ENCODE peak calls at places on chromosomes 4 and X, in eight cellular contexts. One of them, this sample, is unnamed.

GRCh38 chrX:32530802-32531403 is 680.4 kb downstream of the DMD start:
- DNase-seq in small intestine: peak; percentile 14
- DNase-seq in COR-L47: peak; percentile 57
- DNase-seq in amniotic stem cell: peak; percentile 21
- DNase-seq in AG04450: peak; percentile 1
- DNase-seq in hippocampal formation: no peak
- DNase-seq in HS-5: peak; percentile 2
- DNase-seq in activated CD8-positive, alpha-beta T cell treated with anti-CD3 and anti-CD28 coated beads, Interleukin-2, amount 10 ng/mL, durations not matched to agents 7 days and 5 days: peak; percentile 28
- DNase-seq in this sample: no peak

GRCh38 chr4:126395661-126396060 is 1080.9 kb downstream of the FAT4 start:
- DNase-seq in small intestine: no peak
- DNase-seq in COR-L47: no peak
- DNase-seq in amniotic stem cell: no peak
- DNase-seq in AG04450: no peak
- DNase-seq in hippocampal formation: no peak
- DNase-seq in HS-5: no peak
- DNase-seq in activated CD8-positive, alpha-beta T cell treated with anti-CD3 and anti-CD28 coated beads, Interleukin-2, amount 10 ng/mL, durations not matched to agents 7 days and 5 days: no peak
- DNase-seq in this sample: no peak

GRCh38 chrX:19127649-19128168 is 5.4 kb upstream of the ADGRG2 start:
- DNase-seq in small intestine: no peak
- DNase-seq in COR-L47: no peak
- DNase-seq in amniotic stem cell: no peak
- DNase-seq in AG04450: no peak
- DNase-seq in hippocampal formation: no peak
- DNase-seq in HS-5: no peak
- DNase-seq in activated CD8-positive, alpha-beta T cell treated with anti-CD3 and anti-CD28 coated beads, Interleukin-2, amount 10 ng/mL, durations not matched to agents 7 days and 5 days: no peak
- DNase-seq in this sample: no peak

GRCh38 chrX:48940404-48940955 is 16.9 kb downstream of the OTUD5 start:
- DNase-seq in small intestine: no peak
- DNase-seq in COR-L47: no peak
- DNase-seq in amniotic stem cell: no peak
- DNase-seq in AG04450: no peak
- DNase-seq in hippocampal formation: no peak
- DNase-seq in HS-5: no peak
- DNase-seq in activated CD8-positive, alpha-beta T cell treated with anti-CD3 and anti-CD28 coated beads, Interleukin-2, amount 10 ng/mL, durations not matched to agents 7 days and 5 days: peak; percentile 29
- DNase-seq in this sample: no peak

GRCh38 chr4:87839309-87839946 is 6.7 kb downstream of the MEPE start:
- DNase-seq in small intestine: peak; percentile 14
- DNase-seq in COR-L47: peak; percentile 13
- DNase-seq in amniotic stem cell: no peak
- DNase-seq in AG04450: peak; percentile 11
- DNase-seq in hippocampal formation: peak; percentile 18
- DNase-seq in HS-5: no peak
- DNase-seq in activated CD8-positive, alpha-beta T cell treated with anti-CD3 and anti-CD28 coated beads, Interleukin-2, amount 10 ng/mL, durations not matched to agents 7 days and 5 days: no peak
- DNase-seq in this sample: peak; percentile 73

GRCh38 chrX:48475295-48475694 is 704 bp upstream of the FTSJ1 start:
- DNase-seq in small intestine: peak; percentile 27
- DNase-seq in COR-L47: no peak
- DNase-seq in amniotic stem cell: no peak
- DNase-seq in AG04450: no peak
- DNase-seq in hippocampal formation: no peak
- DNase-seq in HS-5: no peak
- DNase-seq in activated CD8-positive, alpha-beta T cell treated with anti-CD3 and anti-CD28 coated beads, Interleukin-2, amount 10 ng/mL, durations not matched to agents 7 days and 5 days: no peak
- DNase-seq in this sample: no peak

GRCh38 chrX:108945883-108946523 is 209.6 kb upstream of the IRS4 start:
- DNase-seq in small intestine: no peak
- DNase-seq in COR-L47: no peak
- DNase-seq in amniotic stem cell: no peak
- DNase-seq in AG04450: no peak
- DNase-seq in hippocampal formation: no peak
- DNase-seq in HS-5: no peak
- DNase-seq in activated CD8-positive, alpha-beta T cell treated with anti-CD3 and anti-CD28 coated beads, Interleukin-2, amount 10 ng/mL, durations not matched to agents 7 days and 5 days: no peak
- DNase-seq in this sample: no peak

GRCh38 chr4:84378277-84378838 is 120.7 kb downstream of the NKX6-1 start:
- DNase-seq in small intestine: no peak
- DNase-seq in COR-L47: no peak
- DNase-seq in amniotic stem cell: no peak
- DNase-seq in AG04450: no peak
- DNase-seq in hippocampal formation: no peak
- DNase-seq in HS-5: no peak
- DNase-seq in activated CD8-positive, alpha-beta T cell treated with anti-CD3 and anti-CD28 coated beads, Interleukin-2, amount 10 ng/mL, durations not matched to agents 7 days and 5 days: no peak
- DNase-seq in this sample: no peak

GRCh38 chr4:183099537-183100297 is 660 bp downstream of the WWC2 start:
- DNase-seq in small intestine: no peak
- DNase-seq in COR-L47: peak; percentile 18
- DNase-seq in amniotic stem cell: no peak
- DNase-seq in AG04450: no peak
- DNase-seq in hippocampal formation: no peak
- DNase-seq in HS-5: no peak
- DNase-seq in activated CD8-positive, alpha-beta T cell treated with anti-CD3 and anti-CD28 coated beads, Interleukin-2, amount 10 ng/mL, durations not matched to agents 7 days and 5 days: no peak
- DNase-seq in this sample: peak; percentile 80

GRCh38 chr4:117135634-117136354 is 50.4 kb upstream of the TRAM1L1 start:
- DNase-seq in small intestine: no peak
- DNase-seq in COR-L47: no peak
- DNase-seq in amniotic stem cell: no peak
- DNase-seq in AG04450: no peak
- DNase-seq in hippocampal formation: no peak
- DNase-seq in HS-5: no peak
- DNase-seq in activated CD8-positive, alpha-beta T cell treated with anti-CD3 and anti-CD28 coated beads, Interleukin-2, amount 10 ng/mL, durations not matched to agents 7 days and 5 days: no peak
- DNase-seq in this sample: no peak

GRCh38 chr4:110787109-110787508 is 164.2 kb upstream of the PITX2 start:
- DNase-seq in small intestine: no peak
- DNase-seq in COR-L47: no peak
- DNase-seq in amniotic stem cell: no peak
- DNase-seq in AG04450: no peak
- DNase-seq in hippocampal formation: no peak
- DNase-seq in HS-5: no peak
- DNase-seq in activated CD8-positive, alpha-beta T cell treated with anti-CD3 and anti-CD28 coated beads, Interleukin-2, amount 10 ng/mL, durations not matched to agents 7 days and 5 days: no peak
- DNase-seq in this sample: no peak

GRCh38 chr4:120000591-120001296 is 65.9 kb downstream of the MAD2L1 start:
- DNase-seq in small intestine: peak; percentile 19
- DNase-seq in COR-L47: no peak
- DNase-seq in amniotic stem cell: no peak
- DNase-seq in AG04450: no peak
- DNase-seq in hippocampal formation: no peak
- DNase-seq in HS-5: no peak
- DNase-seq in activated CD8-positive, alpha-beta T cell treated with anti-CD3 and anti-CD28 coated beads, Interleukin-2, amount 10 ng/mL, durations not matched to agents 7 days and 5 days: no peak
- DNase-seq in this sample: no peak

GRCh38 chr4:155855897-155856296 is 10.2 kb downstream of the ASIC5 start:
- DNase-seq in small intestine: no peak
- DNase-seq in COR-L47: no peak
- DNase-seq in amniotic stem cell: no peak
- DNase-seq in AG04450: no peak
- DNase-seq in hippocampal formation: no peak
- DNase-seq in HS-5: no peak
- DNase-seq in activated CD8-positive, alpha-beta T cell treated with anti-CD3 and anti-CD28 coated beads, Interleukin-2, amount 10 ng/mL, durations not matched to agents 7 days and 5 days: no peak
- DNase-seq in this sample: no peak

GRCh38 chr4:124290678-124291077 is 421.9 kb downstream of the ANKRD50 start:
- DNase-seq in small intestine: no peak
- DNase-seq in COR-L47: no peak
- DNase-seq in amniotic stem cell: no peak
- DNase-seq in AG04450: no peak
- DNase-seq in hippocampal formation: no peak
- DNase-seq in HS-5: no peak
- DNase-seq in activated CD8-positive, alpha-beta T cell treated with anti-CD3 and anti-CD28 coated beads, Interleukin-2, amount 10 ng/mL, durations not matched to agents 7 days and 5 days: no peak
- DNase-seq in this sample: no peak

GRCh38 chr4:138513535-138513934 is 271.4 kb upstream of the SLC7A11 start:
- DNase-seq in small intestine: no peak
- DNase-seq in COR-L47: no peak
- DNase-seq in amniotic stem cell: no peak
- DNase-seq in AG04450: no peak
- DNase-seq in hippocampal formation: no peak
- DNase-seq in HS-5: no peak
- DNase-seq in activated CD8-positive, alpha-beta T cell treated with anti-CD3 and anti-CD28 coated beads, Interleukin-2, amount 10 ng/mL, durations not matched to agents 7 days and 5 days: no peak
- DNase-seq in this sample: no peak

GRCh38 chr4:152981842-152982241 is 45.7 kb downstream of the FHDC1 start:
- DNase-seq in small intestine: peak; percentile 37
- DNase-seq in COR-L47: no peak
- DNase-seq in amniotic stem cell: no peak
- DNase-seq in AG04450: no peak
- DNase-seq in hippocampal formation: no peak
- DNase-seq in HS-5: no peak
- DNase-seq in activated CD8-positive, alpha-beta T cell treated with anti-CD3 and anti-CD28 coated beads, Interleukin-2, amount 10 ng/mL, durations not matched to agents 7 days and 5 days: no peak
- DNase-seq in this sample: no peak

GRCh38 chr4:55545681-55546632 is 752 bp downstream of the CLOCK start:
- DNase-seq in small intestine: peak; percentile 78
- DNase-seq in COR-L47: peak; percentile 84
- DNase-seq in amniotic stem cell: peak; percentile 47
- DNase-seq in AG04450: no peak
- DNase-seq in hippocampal formation: peak; percentile 76
- DNase-seq in HS-5: no peak
- DNase-seq in activated CD8-positive, alpha-beta T cell treated with anti-CD3 and anti-CD28 coated beads, Interleukin-2, amount 10 ng/mL, durations not matched to agents 7 days and 5 days: peak; percentile 63
- DNase-seq in this sample: peak; percentile 91

GRCh38 chr4:92121099-92121498 is 182.7 kb upstream of the GRID2 start:
- DNase-seq in small intestine: no peak
- DNase-seq in COR-L47: no peak
- DNase-seq in amniotic stem cell: no peak
- DNase-seq in AG04450: no peak
- DNase-seq in hippocampal formation: no peak
- DNase-seq in HS-5: no peak
- DNase-seq in activated CD8-positive, alpha-beta T cell treated with anti-CD3 and anti-CD28 coated beads, Interleukin-2, amount 10 ng/mL, durations not matched to agents 7 days and 5 days: no peak
- DNase-seq in this sample: peak; percentile 60

GRCh38 chr4:102076622-102077021 is 268.7 kb downstream of the SLC39A8 start:
- DNase-seq in small intestine: no peak
- DNase-seq in COR-L47: no peak
- DNase-seq in amniotic stem cell: peak; percentile 2
- DNase-seq in AG04450: no peak
- DNase-seq in hippocampal formation: no peak
- DNase-seq in HS-5: no peak
- DNase-seq in activated CD8-positive, alpha-beta T cell treated with anti-CD3 and anti-CD28 coated beads, Interleukin-2, amount 10 ng/mL, durations not matched to agents 7 days and 5 days: no peak
- DNase-seq in this sample: no peak

GRCh38 chrX:23246001-23246400 is 88.6 kb upstream of the PTCHD1 start:
- DNase-seq in small intestine: no peak
- DNase-seq in COR-L47: no peak
- DNase-seq in amniotic stem cell: no peak
- DNase-seq in AG04450: no peak
- DNase-seq in hippocampal formation: no peak
- DNase-seq in HS-5: no peak
- DNase-seq in activated CD8-positive, alpha-beta T cell treated with anti-CD3 and anti-CD28 coated beads, Interleukin-2, amount 10 ng/mL, durations not matched to agents 7 days and 5 days: no peak
- DNase-seq in this sample: no peak

GRCh38 chrX:136863826-136864225 is 16.7 kb downstream of the RBMX start:
- DNase-seq in small intestine: no peak
- DNase-seq in COR-L47: no peak
- DNase-seq in amniotic stem cell: no peak
- DNase-seq in AG04450: no peak
- DNase-seq in hippocampal formation: no peak
- DNase-seq in HS-5: no peak
- DNase-seq in activated CD8-positive, alpha-beta T cell treated with anti-CD3 and anti-CD28 coated beads, Interleukin-2, amount 10 ng/mL, durations not matched to agents 7 days and 5 days: no peak
- DNase-seq in this sample: no peak

GRCh38 chrX:8738588-8739189 is 6.8 kb upstream of the ANOS1 start:
- DNase-seq in small intestine: peak; percentile 15
- DNase-seq in COR-L47: peak; percentile 14
- DNase-seq in amniotic stem cell: no peak
- DNase-seq in AG04450: no peak
- DNase-seq in hippocampal formation: peak; percentile 4
- DNase-seq in HS-5: no peak
- DNase-seq in activated CD8-positive, alpha-beta T cell treated with anti-CD3 and anti-CD28 coated beads, Interleukin-2, amount 10 ng/mL, durations not matched to agents 7 days and 5 days: peak; percentile 25
- DNase-seq in this sample: no peak

GRCh38 chrX:108584617-108585211 is 145.1 kb downstream of the COL4A5 start:
- DNase-seq in small intestine: no peak
- DNase-seq in COR-L47: no peak
- DNase-seq in amniotic stem cell: no peak
- DNase-seq in AG04450: no peak
- DNase-seq in hippocampal formation: no peak
- DNase-seq in HS-5: no peak
- DNase-seq in activated CD8-positive, alpha-beta T cell treated with anti-CD3 and anti-CD28 coated beads, Interleukin-2, amount 10 ng/mL, durations not matched to agents 7 days and 5 days: no peak
- DNase-seq in this sample: no peak

GRCh38 chr4:148116264-148116663 is 325.9 kb downstream of the NR3C2 start:
- DNase-seq in small intestine: no peak
- DNase-seq in COR-L47: peak; percentile 85
- DNase-seq in amniotic stem cell: peak; percentile 30
- DNase-seq in AG04450: peak; percentile 36
- DNase-seq in hippocampal formation: no peak
- DNase-seq in HS-5: peak; percentile 8
- DNase-seq in activated CD8-positive, alpha-beta T cell treated with anti-CD3 and anti-CD28 coated beads, Interleukin-2, amount 10 ng/mL, durations not matched to agents 7 days and 5 days: no peak
- DNase-seq in this sample: no peak

GRCh38 chr4:110683600-110683999 is 60.7 kb upstream of the PITX2 start:
- DNase-seq in small intestine: no peak
- DNase-seq in COR-L47: no peak
- DNase-seq in amniotic stem cell: no peak
- DNase-seq in AG04450: no peak
- DNase-seq in hippocampal formation: no peak
- DNase-seq in HS-5: no peak
- DNase-seq in activated CD8-positive, alpha-beta T cell treated with anti-CD3 and anti-CD28 coated beads, Interleukin-2, amount 10 ng/mL, durations not matched to agents 7 days and 5 days: no peak
- DNase-seq in this sample: no peak

GRCh38 chrX:149987613-149988012 is 49.3 kb upstream of the EOLA2 start:
- DNase-seq in small intestine: no peak
- DNase-seq in COR-L47: no peak
- DNase-seq in amniotic stem cell: no peak
- DNase-seq in AG04450: no peak
- DNase-seq in hippocampal formation: no peak
- DNase-seq in HS-5: no peak
- DNase-seq in activated CD8-positive, alpha-beta T cell treated with anti-CD3 and anti-CD28 coated beads, Interleukin-2, amount 10 ng/mL, durations not matched to agents 7 days and 5 days: no peak
- DNase-seq in this sample: no peak

GRCh38 chrX:100980608-100981497 is 11.3 kb downstream of the ARL13A start:
- DNase-seq in small intestine: no peak
- DNase-seq in COR-L47: no peak
- DNase-seq in amniotic stem cell: peak; percentile 1
- DNase-seq in AG04450: no peak
- DNase-seq in hippocampal formation: no peak
- DNase-seq in HS-5: no peak
- DNase-seq in activated CD8-positive, alpha-beta T cell treated with anti-CD3 and anti-CD28 coated beads, Interleukin-2, amount 10 ng/mL, durations not matched to agents 7 days and 5 days: no peak
- DNase-seq in this sample: no peak

GRCh38 chr4:183757105-183757504 is 98.0 kb downstream of the TRAPPC11 start:
- DNase-seq in small intestine: no peak
- DNase-seq in COR-L47: no peak
- DNase-seq in amniotic stem cell: no peak
- DNase-seq in AG04450: no peak
- DNase-seq in hippocampal formation: no peak
- DNase-seq in HS-5: no peak
- DNase-seq in activated CD8-positive, alpha-beta T cell treated with anti-CD3 and anti-CD28 coated beads, Interleukin-2, amount 10 ng/mL, durations not matched to agents 7 days and 5 days: no peak
- DNase-seq in this sample: no peak

GRCh38 chr4:120858776-120859175 is 63.8 kb downstream of the PRDM5 start:
- DNase-seq in small intestine: no peak
- DNase-seq in COR-L47: no peak
- DNase-seq in amniotic stem cell: no peak
- DNase-seq in AG04450: no peak
- DNase-seq in hippocampal formation: no peak
- DNase-seq in HS-5: no peak
- DNase-seq in activated CD8-positive, alpha-beta T cell treated with anti-CD3 and anti-CD28 coated beads, Interleukin-2, amount 10 ng/mL, durations not matched to agents 7 days and 5 days: no peak
- DNase-seq in this sample: no peak

GRCh38 chrX:133053854-133054565 is 42.9 kb downstream of the USP26 start:
- DNase-seq in small intestine: no peak
- DNase-seq in COR-L47: no peak
- DNase-seq in amniotic stem cell: no peak
- DNase-seq in AG04450: no peak
- DNase-seq in hippocampal formation: no peak
- DNase-seq in HS-5: peak; percentile 5
- DNase-seq in activated CD8-positive, alpha-beta T cell treated with anti-CD3 and anti-CD28 coated beads, Interleukin-2, amount 10 ng/mL, durations not matched to agents 7 days and 5 days: no peak
- DNase-seq in this sample: no peak

This sample was measured in Right ventricle myocardium inferior.